ENCODE peak calls at places on chromosomes 7 and 10, in five cellular contexts. One of them, this sample, is unnamed.

GRCh38 chr10:23981520-23982309 is 227.2 kb upstream of the KIAA1217 start:
- DNase-seq in CD8-positive, alpha-beta T cell: no peak
- DNase-seq in CD4-positive, alpha-beta memory T cell: no peak
- DNase-seq in heart left ventricle: no peak
- DNase-seq in thoracic aorta: no peak
- DNase-seq in this sample: no peak

GRCh38 chr10:37146443-37146842 is 21.0 kb downstream of the ANKRD30A start:
- DNase-seq in heart left ventricle: no peak
- DNase-seq in CD4-positive, alpha-beta memory T cell: no peak
- DNase-seq in thoracic aorta: no peak
- DNase-seq in CD8-positive, alpha-beta T cell: no peak
- DNase-seq in this sample: no peak

GRCh38 chr7:24713039-24713793 is 44.0 kb downstream of the GSDME start:
- DNase-seq in thoracic aorta: no peak
- DNase-seq in heart left ventricle: no peak
- DNase-seq in CD8-positive, alpha-beta T cell: peak; percentile 21
- DNase-seq in CD4-positive, alpha-beta memory T cell: no peak
- DNase-seq in this sample: no peak

GRCh38 chr10:126571203-126571602 is 99.3 kb downstream of the C10orf90 start:
- DNase-seq in CD4-positive, alpha-beta memory T cell: no peak
- DNase-seq in heart left ventricle: no peak
- DNase-seq in thoracic aorta: no peak
- DNase-seq in CD8-positive, alpha-beta T cell: no peak
- DNase-seq in this sample: no peak

GRCh38 chr7:84799131-84799530 is 387.7 kb downstream of the SEMA3D start:
- DNase-seq in thoracic aorta: no peak
- DNase-seq in CD4-positive, alpha-beta memory T cell: no peak
- DNase-seq in heart left ventricle: no peak
- DNase-seq in CD8-positive, alpha-beta T cell: no peak
- DNase-seq in this sample: no peak

GRCh38 chr7:112422842-112423496 is 27.3 kb upstream of the IFRD1 start:
- DNase-seq in heart left ventricle: peak; percentile 75
- DNase-seq in CD4-positive, alpha-beta memory T cell: no peak
- DNase-seq in CD8-positive, alpha-beta T cell: peak; percentile 51
- DNase-seq in thoracic aorta: peak; percentile 61
- DNase-seq in this sample: no peak

GRCh38 chr7:22819476-22819875 is 3.2 kb downstream of the TOMM7 start:
- DNase-seq in CD8-positive, alpha-beta T cell: no peak
- DNase-seq in thoracic aorta: no peak
- DNase-seq in CD4-positive, alpha-beta memory T cell: no peak
- DNase-seq in heart left ventricle: no peak
- DNase-seq in this sample: no peak

GRCh38 chr10:117365612-117366011 is 9.6 kb downstream of the PDZD8 start:
- DNase-seq in CD4-positive, alpha-beta memory T cell: no peak
- DNase-seq in heart left ventricle: no peak
- DNase-seq in CD8-positive, alpha-beta T cell: no peak
- DNase-seq in thoracic aorta: no peak
- DNase-seq in this sample: no peak

GRCh38 chr10:6070647-6071046 is 8.5 kb upstream of the IL2RA start:
- DNase-seq in CD4-positive, alpha-beta memory T cell: no peak
- DNase-seq in CD8-positive, alpha-beta T cell: no peak
- DNase-seq in thoracic aorta: no peak
- DNase-seq in heart left ventricle: no peak
- DNase-seq in this sample: no peak

GRCh38 chr7:128792471-128793183 is 859 bp downstream of the CCDC136 start:
- DNase-seq in CD4-positive, alpha-beta memory T cell: no peak
- DNase-seq in thoracic aorta: no peak
- DNase-seq in CD8-positive, alpha-beta T cell: no peak
- DNase-seq in heart left ventricle: no peak
- DNase-seq in this sample: no peak

GRCh38 chr10:62459500-62459899 is 85.3 kb downstream of the ZNF365 start:
- DNase-seq in heart left ventricle: no peak
- DNase-seq in thoracic aorta: no peak
- DNase-seq in CD4-positive, alpha-beta memory T cell: no peak
- DNase-seq in CD8-positive, alpha-beta T cell: no peak
- DNase-seq in this sample: no peak

GRCh38 chr7:109343662-109344061 is 774.0 kb downstream of the DNAJB9 start:
- DNase-seq in heart left ventricle: no peak
- DNase-seq in thoracic aorta: no peak
- DNase-seq in CD8-positive, alpha-beta T cell: no peak
- DNase-seq in CD4-positive, alpha-beta memory T cell: no peak
- DNase-seq in this sample: no peak

GRCh38 chr7:153389261-153389660 is 629.7 kb downstream of the ACTR3B start:
- DNase-seq in heart left ventricle: no peak
- DNase-seq in thoracic aorta: no peak
- DNase-seq in CD4-positive, alpha-beta memory T cell: no peak
- DNase-seq in CD8-positive, alpha-beta T cell: no peak
- DNase-seq in this sample: no peak

GRCh38 chr7:41058986-41059741 is 643.7 kb downstream of the INHBA start:
- DNase-seq in CD4-positive, alpha-beta memory T cell: no peak
- DNase-seq in thoracic aorta: no peak
- DNase-seq in CD8-positive, alpha-beta T cell: no peak
- DNase-seq in heart left ventricle: no peak
- DNase-seq in this sample: no peak

GRCh38 chr10:104099941-104100340 is 14.3 kb upstream of the COL17A1 start:
- DNase-seq in CD4-positive, alpha-beta memory T cell: no peak
- DNase-seq in CD8-positive, alpha-beta T cell: no peak
- DNase-seq in thoracic aorta: no peak
- DNase-seq in heart left ventricle: no peak
- DNase-seq in this sample: no peak

GRCh38 chr10:75405201-75406143 is 3.9 kb upstream of the ZNF503 start:
- DNase-seq in CD8-positive, alpha-beta T cell: no peak
- DNase-seq in heart left ventricle: no peak
- DNase-seq in thoracic aorta: no peak
- DNase-seq in CD4-positive, alpha-beta memory T cell: no peak
- DNase-seq in this sample: no peak

GRCh38 chr10:116186273-116186672 is 86.7 kb downstream of the GFRA1 start:
- DNase-seq in heart left ventricle: no peak
- DNase-seq in thoracic aorta: no peak
- DNase-seq in CD8-positive, alpha-beta T cell: no peak
- DNase-seq in CD4-positive, alpha-beta memory T cell: no peak
- DNase-seq in this sample: no peak

GRCh38 chr10:69960606-69961167 is 92.0 kb upstream of the MACROH2A2 start:
- DNase-seq in heart left ventricle: no peak
- DNase-seq in CD4-positive, alpha-beta memory T cell: no peak
- DNase-seq in thoracic aorta: no peak
- DNase-seq in CD8-positive, alpha-beta T cell: no peak
- DNase-seq in this sample: no peak

GRCh38 chr10:87531908-87532622 is 27.4 kb downstream of the MINPP1 start:
- DNase-seq in thoracic aorta: no peak
- DNase-seq in CD4-positive, alpha-beta memory T cell: no peak
- DNase-seq in heart left ventricle: no peak
- DNase-seq in CD8-positive, alpha-beta T cell: no peak
- DNase-seq in this sample: no peak

GRCh38 chr10:124522903-124523260 is 61.3 kb downstream of the LHPP start:
- DNase-seq in heart left ventricle: no peak
- DNase-seq in CD8-positive, alpha-beta T cell: no peak
- DNase-seq in CD4-positive, alpha-beta memory T cell: no peak
- DNase-seq in thoracic aorta: no peak
- DNase-seq in this sample: no peak

GRCh38 chr10:107390563-107390962 is 226.1 kb upstream of the SORCS1 start:
- DNase-seq in CD8-positive, alpha-beta T cell: no peak
- DNase-seq in heart left ventricle: no peak
- DNase-seq in CD4-positive, alpha-beta memory T cell: no peak
- DNase-seq in thoracic aorta: no peak
- DNase-seq in this sample: no peak

DNA sequence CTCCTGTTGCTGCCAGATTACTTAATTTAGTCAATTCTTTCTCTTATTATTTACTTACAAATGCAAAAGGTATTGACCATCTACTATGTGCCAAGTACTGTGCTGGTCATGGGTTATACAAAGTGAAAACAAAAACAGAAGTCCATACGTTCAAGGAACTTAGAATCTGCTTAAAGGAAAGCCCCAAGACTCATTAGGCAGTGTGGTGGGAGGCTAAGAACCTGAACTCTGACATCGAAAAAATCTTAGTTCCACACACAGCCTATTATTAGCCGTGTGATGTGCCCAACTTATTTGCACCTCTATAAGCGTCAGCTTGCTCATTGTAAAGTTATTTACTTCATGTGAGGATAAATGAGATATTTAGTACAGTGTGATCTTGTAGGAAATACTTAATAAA is 227.4 kb upstream of the SORCS1 start:
- DNase-seq in CD8-positive, alpha-beta T cell: no peak
- DNase-seq in heart left ventricle: no peak
- DNase-seq in CD4-positive, alpha-beta memory T cell: no peak
- DNase-seq in thoracic aorta: no peak
- DNase-seq in this sample: no peak
- H3K9me3 ChIP-seq in CD8-positive, alpha-beta T cell: no peaks in the 10 kb centered on the region
- H3K9me3 ChIP-seq in heart left ventricle: no peaks in the 10 kb centered on the region
- H3K9me3 ChIP-seq in CD4-positive, alpha-beta memory T cell: no peaks in the 10 kb centered on the region
- H3K9me3 ChIP-seq in thoracic aorta: no peaks in the 10 kb centered on the region
- H3K9me3 ChIP-seq in this sample: no peaks in the 10 kb centered on the region

GRCh38 chr7:35257251-35258124 is 3.6 kb upstream of the TBX20 start:
- DNase-seq in CD4-positive, alpha-beta memory T cell: no peak
- DNase-seq in CD8-positive, alpha-beta T cell: no peak
- DNase-seq in thoracic aorta: no peak
- DNase-seq in heart left ventricle: peak; percentile 73
- DNase-seq in this sample: no peak

GRCh38 chr7:35260254-35260653 is 6.4 kb upstream of the TBX20 start:
- DNase-seq in CD4-positive, alpha-beta memory T cell: no peak
- DNase-seq in thoracic aorta: no peak
- DNase-seq in CD8-positive, alpha-beta T cell: no peak
- DNase-seq in heart left ventricle: no peak
- DNase-seq in this sample: no peak

GRCh38 chr7:35258125-35258890 is 4.4 kb upstream of the TBX20 start:
- DNase-seq in heart left ventricle: no peak
- DNase-seq in CD4-positive, alpha-beta memory T cell: no peak
- DNase-seq in CD8-positive, alpha-beta T cell: no peak
- DNase-seq in thoracic aorta: no peak
- DNase-seq in this sample: no peak

GRCh38 chr7:35259555-35259954 is 5.7 kb upstream of the TBX20 start:
- DNase-seq in CD4-positive, alpha-beta memory T cell: no peak
- DNase-seq in CD8-positive, alpha-beta T cell: no peak
- DNase-seq in heart left ventricle: no peak
- DNase-seq in thoracic aorta: no peak
- DNase-seq in this sample: no peak

DNA sequence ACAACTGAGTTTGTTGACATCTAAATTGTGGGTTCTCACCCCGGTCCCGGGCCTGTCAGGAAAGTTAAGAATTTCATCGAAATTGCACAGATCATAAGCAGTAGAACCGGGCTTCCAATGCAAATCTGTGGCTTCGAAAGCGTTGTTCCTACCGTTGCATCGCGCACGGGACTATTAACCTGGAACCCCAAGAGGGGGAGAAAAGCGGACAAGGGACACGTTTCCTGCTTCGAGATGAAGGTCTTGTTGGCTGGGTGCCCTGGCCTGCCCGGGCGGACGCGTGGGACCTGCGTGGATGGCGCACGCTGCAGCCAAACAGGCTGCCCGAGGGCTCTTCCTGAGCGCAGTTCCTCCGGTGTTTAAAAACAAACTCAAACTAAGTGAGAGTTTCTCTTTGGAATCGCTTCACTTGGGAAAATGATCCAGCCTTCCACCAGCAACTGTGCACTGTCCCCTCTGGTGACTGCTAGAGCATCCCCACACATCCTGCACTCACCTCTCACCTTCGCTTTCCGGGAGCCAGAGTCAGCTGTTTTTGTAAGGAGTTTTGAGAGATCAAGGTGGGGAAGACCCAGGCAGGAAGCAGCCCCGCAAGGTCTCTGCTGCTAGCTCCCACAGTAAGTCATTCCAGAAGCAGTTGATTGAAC is 5.1 kb upstream of the TBX20 start:
- DNase-seq in thoracic aorta: no peak
- DNase-seq in CD8-positive, alpha-beta T cell: no peak
- DNase-seq in heart left ventricle: no peak
- DNase-seq in CD4-positive, alpha-beta memory T cell: no peak
- DNase-seq in this sample: no peak
- H3K9me3 ChIP-seq in thoracic aorta: no peaks in the 10 kb centered on the region
- H3K9me3 ChIP-seq in CD8-positive, alpha-beta T cell: no peaks in the 10 kb centered on the region
- H3K9me3 ChIP-seq in heart left ventricle: no peaks in the 10 kb centered on the region
- H3K9me3 ChIP-seq in CD4-positive, alpha-beta memory T cell: no peaks in the 10 kb centered on the region
- H3K9me3 ChIP-seq in this sample: no peaks in the 10 kb centered on the region

GRCh38 chr7:15168489-15168888 is 265.9 kb upstream of the DGKB start:
- DNase-seq in CD4-positive, alpha-beta memory T cell: no peak
- DNase-seq in thoracic aorta: no peak
- DNase-seq in CD8-positive, alpha-beta T cell: no peak
- DNase-seq in heart left ventricle: no peak
- DNase-seq in this sample: no peak

GRCh38 chr7:15167912-15168311 is 265.4 kb upstream of the DGKB start:
- DNase-seq in thoracic aorta: no peak
- DNase-seq in heart left ventricle: no peak
- DNase-seq in CD4-positive, alpha-beta memory T cell: no peak
- DNase-seq in CD8-positive, alpha-beta T cell: no peak
- DNase-seq in this sample: no peak

DNA sequence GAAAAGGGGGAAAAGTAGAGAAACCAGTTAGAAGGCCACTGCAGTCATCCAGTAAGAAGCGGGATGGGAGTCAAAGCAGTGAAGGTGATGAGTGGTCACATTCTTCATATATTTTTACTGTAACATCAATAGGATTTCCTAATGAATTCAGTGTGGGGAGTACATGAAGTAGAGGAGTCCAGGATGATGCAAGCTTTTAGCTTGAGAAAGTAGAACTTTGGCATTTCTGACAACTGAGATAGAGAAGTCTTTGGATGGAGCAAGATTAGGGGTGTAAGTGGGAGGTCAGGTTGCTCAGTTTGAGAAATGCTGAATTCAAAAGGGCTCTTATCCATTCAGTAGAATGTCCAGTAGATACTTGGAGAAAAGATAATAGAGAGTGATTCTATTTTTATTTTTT is 264.1 kb upstream of the DGKB start:
- DNase-seq in thoracic aorta: no peak
- DNase-seq in CD8-positive, alpha-beta T cell: no peak
- DNase-seq in CD4-positive, alpha-beta memory T cell: no peak
- DNase-seq in heart left ventricle: no peak
- DNase-seq in this sample: no peak
- H3K9me3 ChIP-seq in thoracic aorta: no peaks in the 10 kb centered on the region
- H3K9me3 ChIP-seq in CD8-positive, alpha-beta T cell: no peaks in the 10 kb centered on the region
- H3K9me3 ChIP-seq in CD4-positive, alpha-beta memory T cell: no peaks in the 10 kb centered on the region
- H3K9me3 ChIP-seq in heart left ventricle: no peaks in the 10 kb centered on the region
- H3K9me3 ChIP-seq in this sample: no peaks in the 10 kb centered on the region

DNA sequence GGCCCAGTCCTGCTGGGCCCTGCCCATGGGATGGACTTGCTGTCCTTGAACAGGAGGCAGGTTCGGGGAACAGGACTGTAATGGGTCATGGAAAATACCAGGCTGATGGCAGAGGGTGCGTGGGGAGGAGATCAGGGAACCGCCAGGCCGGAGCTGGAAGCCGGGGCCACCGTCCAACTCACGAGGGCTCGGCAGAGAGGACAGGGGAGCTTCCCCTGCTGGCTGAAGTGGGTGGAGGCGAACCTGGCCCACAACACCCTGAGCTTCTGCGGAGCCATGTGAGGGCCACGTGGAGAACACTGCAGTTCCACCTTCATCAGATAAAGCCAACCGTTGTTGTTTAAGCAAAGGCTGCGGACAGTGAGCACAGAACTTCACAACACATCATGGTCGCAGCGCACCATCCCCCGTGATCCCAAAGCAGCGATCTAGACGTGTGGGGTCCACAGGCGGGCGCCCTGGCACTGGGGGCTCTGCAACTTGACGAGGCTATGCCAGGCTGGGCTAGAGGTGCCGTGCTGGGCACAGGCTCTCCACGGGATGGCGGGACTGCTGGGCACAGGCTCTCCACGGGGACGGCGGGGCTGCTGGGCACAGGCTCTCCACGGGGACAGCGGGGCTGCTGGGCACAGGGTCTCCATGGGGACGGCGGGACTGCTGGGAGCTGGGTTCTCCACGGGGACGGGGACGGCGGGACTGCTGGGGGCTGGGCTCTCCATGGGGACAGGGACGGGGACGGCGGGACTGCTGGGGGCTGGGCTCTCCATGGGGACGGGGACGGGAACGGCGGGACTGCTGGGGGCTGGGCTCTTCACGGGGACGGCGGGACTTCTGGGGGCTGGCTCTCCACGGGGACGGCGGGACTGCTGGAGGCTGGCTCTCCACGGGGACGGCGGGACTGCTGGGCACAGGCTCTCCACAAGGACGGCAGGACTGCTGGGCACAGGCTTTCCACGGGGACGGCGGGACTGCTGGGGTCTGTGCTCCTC is 473.4 kb downstream of the DNAJB6 start:
- DNase-seq in heart left ventricle: peak; percentile 55
- DNase-seq in CD8-positive, alpha-beta T cell: no peak
- DNase-seq in CD4-positive, alpha-beta memory T cell: no peak
- DNase-seq in thoracic aorta: no peak
- DNase-seq in this sample: no peak
- H3K9me3 ChIP-seq in heart left ventricle: no peaks in the 10 kb centered on the region
- H3K9me3 ChIP-seq in CD8-positive, alpha-beta T cell: no peaks in the 10 kb centered on the region
- H3K9me3 ChIP-seq in CD4-positive, alpha-beta memory T cell: no peaks in the 10 kb centered on the region
- H3K9me3 ChIP-seq in thoracic aorta: no peaks in the 10 kb centered on the region
- H3K9me3 ChIP-seq in this sample: no peaks in the 10 kb centered on the region

This sample was measured in T-helper 17 cell.